ENCODE peak calls at places on chromosomes 2 and 18, in seven cellular contexts. Z, U, M, I, J, G and H are unnamed samples.
A peak's percentile ranks its signal among the peaks of the same experiment; 100 is the strongest.

GRCh38 chr18:9599328-9599727 is 15.0 kb downstream of the PPP4R1 start:
- DNase-seq in Z (no peak), U (no peak), M (no peak), I (no peak), J (no peak), G (no peak), H (no peak)

GRCh38 chr2:148552675-148553331 is 91.7 kb upstream of the EPC2 start:
- DNase-seq in Z (no peak), U (peak; percentile 56), M (no peak), I (no peak), J (no peak), G (no peak), H (no peak)

GRCh38 chr2:127634066-127634617 is 11.8 kb upstream of the GPR17 start:
- DNase-seq in Z (no peak), U (no peak), M (no peak), I (no peak), J (no peak), G (no peak), H (no peak)

GRCh38 chr2:20450201-20451108 is 3.6 kb downstream of the RHOB start:
- DNase-seq in Z (peak; percentile 83), U (peak; percentile 18), M (peak; percentile 55), I (peak; percentile 42), J (no peak), G (no peak), H (peak; percentile 94)

GRCh38 chr2:102285368-102285767 is 26.0 kb upstream of the IL1RL1 start:
- DNase-seq in Z (no peak), U (no peak), M (no peak), I (no peak), J (peak; percentile 94), G (no peak), H (no peak)

GRCh38 chr2:140836826-140837225 is 1294.0 kb downstream of the LRP1B start:
- DNase-seq in Z (no peak), U (no peak), M (no peak), I (no peak), J (no peak), G (no peak), H (no peak)

GRCh38 chr2:43269706-43270105 is 43.3 kb upstream of the ZFP36L2 start:
- DNase-seq in Z (peak; percentile 64), U (no peak), M (no peak), I (no peak), J (no peak), G (no peak), H (peak; percentile 93)

GRCh38 chr2:135685361-135685760 is 56.3 kb upstream of the UBXN4 start:
- DNase-seq in Z (no peak), U (no peak), M (no peak), I (no peak), J (peak; percentile 49), G (no peak), H (peak; percentile 72)

GRCh38 chr18:43277164-43277600 is at the start of gene SYT4:
- DNase-seq in Z (peak; percentile 83), U (no peak), M (peak; percentile 93), I (peak; percentile 88), J (peak; percentile 7), G (no peak), H (peak; percentile 63)

GRCh38 chr2:21052044-21052443 is 8.2 kb upstream of the APOB start:
- DNase-seq in Z (peak; percentile 52), U (no peak), M (peak; percentile 10), I (no peak), J (no peak), G (no peak), H (no peak)

GRCh38 chr2:26609839-26610277 is 31.3 kb downstream of the CIB4 start:
- DNase-seq in Z (no peak), U (no peak), M (no peak), I (no peak), J (no peak), G (no peak), H (no peak)

GRCh38 chr2:72998724-72999123 is 72.8 kb downstream of the SFXN5 start:
- DNase-seq in Z (peak; percentile 1), U (no peak), M (no peak), I (no peak), J (no peak), G (no peak), H (no peak)

GRCh38 chr18:24027156-24027555 is 12.6 kb downstream of the TTC39C start:
- DNase-seq in Z (no peak), U (no peak), M (no peak), I (no peak), J (peak; percentile 84), G (no peak), H (peak; percentile 94)

GRCh38 chr2:86105969-86106945 is at the start of gene PTCD3:
- DNase-seq in Z (peak; percentile 97), U (peak; percentile 98), M (peak; percentile 98), I (peak; percentile 97), J (peak; percentile 94), G (peak; percentile 93), H (peak; percentile 99)

GRCh38 chr2:86102157-86102556 is 3.5 kb downstream of the POLR1A start:
- DNase-seq in Z (no peak), U (no peak), M (no peak), I (no peak), J (no peak), G (no peak), H (no peak)

GRCh38 chr2:86105252-86105968 is at the start of gene POLR1A:
- DNase-seq in Z (peak; percentile 95), U (peak; percentile 93), M (peak; percentile 97), I (peak; percentile 96), J (peak; percentile 85), G (peak; percentile 87), H (peak; percentile 97)

GRCh38 chr2:86107031-86107430 is 996 bp downstream of the PTCD3 start:
- DNase-seq in Z (no peak), U (peak; percentile 75), M (no peak), I (no peak), J (no peak), G (no peak), H (peak; percentile 23)
- TF ChIP-seq EZH2phosphoT487 in Z (no peak), U (no peak), M (no peak), I (no peak), J (no peak), G (no peak), H (no peak)

DNA sequence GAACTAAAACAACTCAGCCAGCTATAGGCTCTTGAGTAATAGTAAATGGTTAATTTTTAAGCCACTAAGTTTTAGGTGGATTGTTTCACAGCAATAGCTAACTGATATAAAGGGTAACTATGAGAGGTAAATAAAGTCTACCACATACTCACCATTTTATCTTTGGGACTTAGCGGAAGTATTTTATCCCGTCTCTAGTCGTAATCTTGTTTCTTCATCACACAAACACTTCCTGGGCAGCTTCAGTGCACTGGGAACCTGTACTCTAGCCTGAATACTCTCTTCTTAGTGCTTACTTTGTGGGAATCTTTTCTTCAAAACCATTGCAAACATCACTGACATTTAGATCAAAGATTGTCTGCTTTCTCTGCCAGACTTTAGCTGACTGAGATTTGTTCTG is 360.5 kb downstream of the EPHA4 start:
- DNase-seq in Z (no peak), U (no peak), M (no peak), I (no peak), J (no peak), G (no peak), H (no peak)
- TF ChIP-seq EZH2 in Z (no peak), U (no peak), M (no peak), I (no peak), J (no peak), G (no peak), H (no peak)

GRCh38 chr2:182066439-182067061 is 80.9 kb downstream of the PPP1R1C start:
- DNase-seq in Z (no peak), U (no peak), M (no peak), I (no peak), J (peak; percentile 88), G (no peak), H (peak; percentile 80)

GRCh38 chr2:182067393-182067792 is 81.7 kb downstream of the PPP1R1C start:
- DNase-seq in Z (no peak), U (no peak), M (no peak), I (no peak), J (no peak), G (no peak), H (no peak)

GRCh38 chr2:182061739-182062138 is 76.1 kb downstream of the PPP1R1C start:
- DNase-seq in Z (no peak), U (no peak), M (no peak), I (no peak), J (no peak), G (no peak), H (no peak)

GRCh38 chr2:182062329-182062972 is 76.8 kb downstream of the PPP1R1C start:
- DNase-seq in Z (no peak), U (no peak), M (no peak), I (no peak), J (no peak), G (no peak), H (no peak)

DNA sequence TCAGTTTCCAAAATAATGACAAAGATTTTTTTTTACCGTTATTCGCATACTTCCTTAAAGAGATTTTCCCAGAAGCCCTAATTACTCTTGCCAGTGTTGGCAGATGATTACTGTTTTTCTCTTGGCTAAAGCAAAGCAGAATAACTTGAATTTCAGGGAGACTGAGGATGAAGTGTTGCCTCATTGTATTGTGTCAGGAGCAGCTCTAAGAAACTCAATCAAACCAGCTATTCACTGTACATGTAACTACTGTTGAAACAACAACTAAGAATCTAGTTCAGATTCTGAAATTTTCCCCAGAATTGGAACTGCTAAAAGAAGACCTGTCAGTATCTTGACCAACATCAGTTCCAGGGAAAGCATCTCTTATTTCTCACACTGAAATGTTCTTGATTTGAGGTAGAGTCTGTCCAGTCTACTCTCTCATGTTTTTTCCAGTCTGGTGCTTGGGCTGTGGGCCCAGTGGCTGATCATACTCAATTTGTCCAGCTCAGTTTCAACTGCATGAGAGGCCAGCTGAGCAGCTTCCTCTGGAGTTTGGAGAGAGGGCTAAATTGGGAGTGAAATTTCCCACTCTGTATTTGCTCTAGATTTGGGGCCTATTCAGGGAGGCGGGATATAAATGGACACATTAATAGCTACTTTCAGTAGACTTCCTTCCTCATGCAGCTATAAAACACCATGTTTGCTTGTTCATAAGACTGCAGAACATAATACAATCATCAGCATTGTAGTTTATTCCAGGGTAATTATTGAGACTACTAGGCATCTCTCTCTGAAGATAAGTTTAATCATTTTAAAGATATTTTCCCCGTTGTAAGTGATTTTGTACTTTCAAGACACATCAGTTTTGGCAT is 78.6 kb downstream of the PPP1R1C start:
- DNase-seq in Z (no peak), U (no peak), M (no peak), I (no peak), J (no peak), G (no peak), H (no peak)
- H2AFZ ChIP-seq in Z (peak overlapping the region; percentile 21), U (no peak overlapping the region), M (no peak overlapping the region), I (no peak overlapping the region), J (no peak overlapping the region), G (no peak overlapping the region), H (no peak overlapping the region)

GRCh38 chr18:7367336-7367735 is 136.4 kb downstream of the LRRC30 start:
- DNase-seq in Z (no peak), U (no peak), M (peak; percentile 45), I (no peak), J (no peak), G (no peak), H (no peak)

GRCh38 chr18:7366597-7366996 is 135.7 kb downstream of the LRRC30 start:
- DNase-seq in Z (no peak), U (no peak), M (no peak), I (no peak), J (no peak), G (no peak), H (no peak)

GRCh38 chr18:7370375-7370774 is 139.5 kb downstream of the LRRC30 start:
- DNase-seq in Z (peak; percentile 54), U (no peak), M (no peak), I (no peak), J (no peak), G (no peak), H (no peak)

GRCh38 chr18:7369006-7369405 is 138.1 kb downstream of the LRRC30 start:
- DNase-seq in Z (no peak), U (no peak), M (peak; percentile 16), I (peak; percentile 21), J (no peak), G (no peak), H (no peak)

GRCh38 chr18:7370812-7371211 is 139.9 kb downstream of the LRRC30 start:
- DNase-seq in Z (peak; percentile 37), U (no peak), M (no peak), I (no peak), J (no peak), G (no peak), H (no peak)
- TF ChIP-seq EZH2phosphoT487 in Z (no peak), U (no peak), M (no peak), I (no peak), J (no peak), G (no peak), H (no peak)